ENCODE peak calls at places on chromosome 3, in five cellular contexts. One of them, this sample, is unnamed.

GRCh38 chr3:196322-197153 is at the start of gene CHL1:
- DNase-seq in DND-41: no peak
- DNase-seq in mucosa of descending colon: no peak
- DNase-seq in upper lobe of right lung: peak; percentile 52
- DNase-seq in Calu3: peak; percentile 13
- DNase-seq in this sample: no peak

GRCh38 chr3:44208086-44208485 is 33.6 kb upstream of the TOPAZ1 start:
- DNase-seq in DND-41: peak; percentile 20
- DNase-seq in mucosa of descending colon: no peak
- DNase-seq in upper lobe of right lung: no peak
- DNase-seq in Calu3: no peak
- DNase-seq in this sample: no peak

GRCh38 chr3:169192643-169193042 is 470.9 kb downstream of the MECOM start:
- DNase-seq in DND-41: no peak
- DNase-seq in mucosa of descending colon: no peak
- DNase-seq in upper lobe of right lung: no peak
- DNase-seq in Calu3: no peak
- DNase-seq in this sample: no peak

GRCh38 chr3:131282967-131283366 is 98.6 kb upstream of the NUDT16 start:
- DNase-seq in DND-41: no peak
- DNase-seq in mucosa of descending colon: no peak
- DNase-seq in upper lobe of right lung: no peak
- DNase-seq in Calu3: no peak
- DNase-seq in this sample: no peak

GRCh38 chr3:77038468-77038927 is 1.4 kb upstream of the ROBO2 start:
- DNase-seq in DND-41: no peak
- DNase-seq in mucosa of descending colon: peak; percentile 57
- DNase-seq in upper lobe of right lung: peak; percentile 69
- DNase-seq in Calu3: peak; percentile 63
- DNase-seq in this sample: peak; percentile 60

GRCh38 chr3:128068156-128068620 is 16.0 kb downstream of the SEC61A1 start:
- DNase-seq in DND-41: peak; percentile 48
- DNase-seq in mucosa of descending colon: no peak
- DNase-seq in upper lobe of right lung: peak; percentile 55
- DNase-seq in Calu3: peak; percentile 68
- DNase-seq in this sample: peak; percentile 67

GRCh38 chr3:111588527-111588926 is 6.6 kb downstream of the ZBED2 start:
- DNase-seq in DND-41: no peak
- DNase-seq in mucosa of descending colon: no peak
- DNase-seq in upper lobe of right lung: no peak
- DNase-seq in Calu3: no peak
- DNase-seq in this sample: no peak

GRCh38 chr3:127044996-127045395 is 62.1 kb downstream of the PLXNA1 start:
- DNase-seq in DND-41: no peak
- DNase-seq in mucosa of descending colon: peak; percentile 42
- DNase-seq in upper lobe of right lung: peak; percentile 76
- DNase-seq in Calu3: peak; percentile 66
- DNase-seq in this sample: no peak

GRCh38 chr3:190024912-190025311 is 95.8 kb downstream of the P3H2 start:
- DNase-seq in DND-41: no peak
- DNase-seq in mucosa of descending colon: no peak
- DNase-seq in upper lobe of right lung: no peak
- DNase-seq in Calu3: no peak
- DNase-seq in this sample: no peak

GRCh38 chr3:142213298-142213697 is 12.1 kb downstream of the GK5 start:
- DNase-seq in DND-41: no peak
- DNase-seq in mucosa of descending colon: no peak
- DNase-seq in upper lobe of right lung: no peak
- DNase-seq in Calu3: no peak
- DNase-seq in this sample: no peak

GRCh38 chr3:184472723-184473419 is 88.7 kb upstream of the EPHB3 start:
- DNase-seq in DND-41: no peak
- DNase-seq in mucosa of descending colon: peak; percentile 46
- DNase-seq in upper lobe of right lung: no peak
- DNase-seq in Calu3: no peak
- DNase-seq in this sample: peak; percentile 68

GRCh38 chr3:72487078-72487765 is 361.0 kb downstream of the SHQ1 start:
- DNase-seq in DND-41: no peak
- DNase-seq in mucosa of descending colon: peak; percentile 64
- DNase-seq in upper lobe of right lung: peak; percentile 88
- DNase-seq in Calu3: peak; percentile 74
- DNase-seq in this sample: no peak

GRCh38 chr3:38616658-38617057 is 32.8 kb downstream of the SCN5A start:
- DNase-seq in DND-41: no peak
- DNase-seq in mucosa of descending colon: no peak
- DNase-seq in upper lobe of right lung: no peak
- DNase-seq in Calu3: no peak
- DNase-seq in this sample: no peak

GRCh38 chr3:156576887-156577427 is 22.0 kb upstream of the SSR3 start:
- DNase-seq in DND-41: no peak
- DNase-seq in mucosa of descending colon: no peak
- DNase-seq in upper lobe of right lung: no peak
- DNase-seq in Calu3: peak; percentile 31
- DNase-seq in this sample: no peak

GRCh38 chr3:178083906-178084823 is 452.1 kb upstream of the KCNMB2 start:
- DNase-seq in DND-41: peak; percentile 22
- DNase-seq in mucosa of descending colon: no peak
- DNase-seq in upper lobe of right lung: no peak
- DNase-seq in Calu3: peak; percentile 20
- DNase-seq in this sample: peak; percentile 10

GRCh38 chr3:64058592-64058991 is 35.3 kb upstream of the PSMD6 start:
- DNase-seq in DND-41: no peak
- DNase-seq in mucosa of descending colon: no peak
- DNase-seq in upper lobe of right lung: no peak
- DNase-seq in Calu3: no peak
- DNase-seq in this sample: no peak

GRCh38 chr3:53230041-53230621 is 25.7 kb downstream of the TKT start:
- DNase-seq in DND-41: no peak
- DNase-seq in mucosa of descending colon: no peak
- DNase-seq in upper lobe of right lung: peak; percentile 47
- DNase-seq in Calu3: no peak
- DNase-seq in this sample: no peak

GRCh38 chr3:108474581-108474980 is 35.8 kb downstream of the MYH15 start:
- DNase-seq in DND-41: no peak
- DNase-seq in mucosa of descending colon: no peak
- DNase-seq in upper lobe of right lung: no peak
- DNase-seq in Calu3: no peak
- DNase-seq in this sample: no peak

GRCh38 chr3:38649500-38650247 is at the start of gene SCN5A:
- DNase-seq in DND-41: peak; percentile 49
- DNase-seq in mucosa of descending colon: peak; percentile 48
- DNase-seq in upper lobe of right lung: peak; percentile 70
- DNase-seq in Calu3: peak; percentile 49
- DNase-seq in this sample: peak; percentile 53

GRCh38 chr3:172711457-172711800 is 562 bp upstream of the NCEH1 start:
- DNase-seq in DND-41: no peak
- DNase-seq in mucosa of descending colon: peak; percentile 57
- DNase-seq in upper lobe of right lung: no peak
- DNase-seq in Calu3: peak; percentile 58
- DNase-seq in this sample: no peak

GRCh38 chr3:126309162-126309561 is 48.0 kb downstream of the KLF15 start:
- DNase-seq in DND-41: no peak
- DNase-seq in mucosa of descending colon: no peak
- DNase-seq in upper lobe of right lung: no peak
- DNase-seq in Calu3: no peak
- DNase-seq in this sample: no peak

GRCh38 chr3:129195731-129196256 is 12.1 kb upstream of the CNBP start:
- DNase-seq in DND-41: no peak
- DNase-seq in mucosa of descending colon: no peak
- DNase-seq in upper lobe of right lung: no peak
- DNase-seq in Calu3: no peak
- DNase-seq in this sample: no peak

GRCh38 chr3:179401561-179401960 is 49.7 kb downstream of the GNB4 start:
- DNase-seq in DND-41: no peak
- DNase-seq in mucosa of descending colon: no peak
- DNase-seq in upper lobe of right lung: no peak
- DNase-seq in Calu3: no peak
- DNase-seq in this sample: no peak

GRCh38 chr3:172538368-172539264 is 15.4 kb upstream of the TNFSF10 start:
- DNase-seq in DND-41: no peak
- DNase-seq in mucosa of descending colon: no peak
- DNase-seq in upper lobe of right lung: no peak
- DNase-seq in Calu3: no peak
- DNase-seq in this sample: no peak

GRCh38 chr3:63970596-63971468 is 52.5 kb downstream of the PSMD6 start:
- DNase-seq in DND-41: no peak
- DNase-seq in mucosa of descending colon: peak; percentile 39
- DNase-seq in upper lobe of right lung: no peak
- DNase-seq in Calu3: no peak
- DNase-seq in this sample: no peak

GRCh38 chr3:133014325-133014724 is 23.9 kb upstream of the TMEM108 start:
- DNase-seq in DND-41: no peak
- DNase-seq in mucosa of descending colon: no peak
- DNase-seq in upper lobe of right lung: no peak
- DNase-seq in Calu3: no peak
- DNase-seq in this sample: no peak

GRCh38 chr3:185729335-185729715 is 95.5 kb downstream of the IGF2BP2 start:
- DNase-seq in DND-41: no peak
- DNase-seq in mucosa of descending colon: no peak
- DNase-seq in upper lobe of right lung: no peak
- DNase-seq in Calu3: no peak
- DNase-seq in this sample: no peak

GRCh38 chr3:191303596-191303995 is 25.6 kb upstream of the CCDC50 start:
- DNase-seq in DND-41: no peak
- DNase-seq in mucosa of descending colon: no peak
- DNase-seq in upper lobe of right lung: no peak
- DNase-seq in Calu3: no peak
- DNase-seq in this sample: no peak

DNA sequence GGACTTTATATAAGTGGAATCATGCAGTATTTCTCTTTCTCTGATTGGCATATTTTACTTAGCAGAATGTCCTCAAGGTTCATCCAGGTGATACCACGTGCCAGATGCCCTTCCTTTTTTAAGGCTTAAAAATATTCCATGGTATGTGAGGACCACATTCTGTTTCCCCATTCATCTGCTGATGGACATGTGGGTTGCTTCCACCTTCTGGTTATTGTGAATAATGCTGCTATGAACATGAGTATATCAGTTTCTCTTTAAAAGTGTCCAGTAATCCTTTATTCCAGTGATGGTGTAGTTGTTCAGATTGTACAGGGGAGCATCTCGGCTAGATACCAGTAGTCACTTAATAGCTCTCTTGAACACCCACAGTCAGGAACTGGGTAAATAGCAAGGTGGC is 50.4 kb upstream of the ATG7 start:
- DNase-seq in DND-41: no peak
- DNase-seq in mucosa of descending colon: no peak
- DNase-seq in upper lobe of right lung: no peak
- DNase-seq in Calu3: no peak
- DNase-seq in this sample: no peak
- TF ChIP-seq CTCF in DND-41: peak; percentile 4
- TF ChIP-seq CTCF in mucosa of descending colon: no peak
- TF ChIP-seq CTCF in upper lobe of right lung: no peak
- TF ChIP-seq CTCF in Calu3: no peak
- TF ChIP-seq CTCF in this sample: no peak

GRCh38 chr3:196632033-196632751 is 7.3 kb upstream of the NRROS start:
- DNase-seq in DND-41: peak; percentile 99
- DNase-seq in mucosa of descending colon: peak; percentile 91
- DNase-seq in upper lobe of right lung: peak; percentile 94
- DNase-seq in Calu3: peak; percentile 79
- DNase-seq in this sample: peak; percentile 90
- TF ChIP-seq CTCF in DND-41: peak; percentile 57
- TF ChIP-seq CTCF in mucosa of descending colon: no peak
- TF ChIP-seq CTCF in upper lobe of right lung: peak; percentile 43
- TF ChIP-seq CTCF in Calu3: no peak
- TF ChIP-seq CTCF in this sample: no peak

DNA sequence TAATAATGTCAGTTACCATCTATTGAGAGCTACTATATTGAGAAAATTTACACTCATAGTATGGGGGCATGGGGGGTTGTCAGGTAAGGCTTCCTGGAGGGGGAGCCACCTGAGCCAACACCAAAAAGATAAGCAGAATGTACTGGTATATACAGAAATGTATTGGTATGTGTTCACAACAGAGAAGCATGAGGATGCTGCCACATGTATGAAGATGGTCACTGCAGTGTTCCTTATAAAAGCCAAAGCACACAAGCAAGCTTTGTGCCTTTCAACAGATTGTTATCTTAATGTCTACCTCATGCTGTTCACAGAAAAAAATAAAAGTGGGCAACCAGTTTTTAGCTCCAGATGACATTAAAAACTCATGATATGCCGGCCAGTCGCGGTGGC is 149.0 kb downstream of the MAGI1 start:
- DNase-seq in DND-41: no peak
- DNase-seq in mucosa of descending colon: no peak
- DNase-seq in upper lobe of right lung: no peak
- DNase-seq in Calu3: no peak
- DNase-seq in this sample: no peak
- TF ChIP-seq CTCF in DND-41: no peak
- TF ChIP-seq CTCF in mucosa of descending colon: no peak
- TF ChIP-seq CTCF in upper lobe of right lung: no peak
- TF ChIP-seq CTCF in Calu3: no peak
- TF ChIP-seq CTCF in this sample: no peak

GRCh38 chr3:17404548-17404947 is 337.9 kb downstream of the TBC1D5 start:
- DNase-seq in DND-41: no peak
- DNase-seq in mucosa of descending colon: no peak
- DNase-seq in upper lobe of right lung: no peak
- DNase-seq in Calu3: no peak
- DNase-seq in this sample: no peak
- TF ChIP-seq CTCF in DND-41: no peak
- TF ChIP-seq CTCF in mucosa of descending colon: no peak
- TF ChIP-seq CTCF in upper lobe of right lung: no peak
- TF ChIP-seq CTCF in Calu3: no peak
- TF ChIP-seq CTCF in this sample: no peak